ENCODE peak calls at places on chromosomes 16 and 17, in seven cellular contexts. Q, Y, L, W, B, E and Z are unnamed samples.

GRCh38 chr17:51169340-51169739 is 3.1 kb downstream of the NME2 start:
- DNase-seq in B (no peak), L (no peak), E (no peak), Q (no peak), W (no peak), Y (no peak), Z (no peak)

GRCh38 chr16:17277981-17278381 is 192.8 kb downstream of the XYLT1 start:
- DNase-seq in L (peak), Y (no peak), B (no peak), Q (no peak), W (no peak), E (peak), Z (no peak)

GRCh38 chr16:81623365-81624102 is 155.6 kb upstream of the PLCG2 start:
- DNase-seq in B (peak), Q (no peak), W (no peak), Y (peak), E (peak), L (no peak), Z (peak)

GRCh38 chr17:39627717-39628516 is 1.2 kb downstream of the PPP1R1B start:
- DNase-seq in L (peak), E (no peak), B (no peak), Y (no peak), Q (no peak), W (no peak), Z (no peak)

GRCh38 chr16:3668626-3669025 is 14.1 kb downstream of the DNASE1 start:
- DNase-seq in B (no peak), Q (no peak), W (no peak), E (no peak), Y (no peak), L (no peak), Z (no peak)

GRCh38 chr16:50151744-50152143 is 1.4 kb upstream of the TENT4B start:
- DNase-seq in Y (no peak), B (no peak), L (no peak), Q (no peak), E (peak), W (no peak), Z (no peak)

GRCh38 chr17:8820311-8821010 is 21.3 kb upstream of the MFSD6L start:
- DNase-seq in L (no peak), Y (no peak), Q (no peak), W (no peak), B (no peak), E (no peak), Z (no peak)

GRCh38 chr16:55912022-55912421 is 36.8 kb upstream of the CES5A start:
- DNase-seq in Q (no peak), B (no peak), Y (no peak), W (no peak), E (no peak), L (no peak), Z (no peak)

GRCh38 chr16:27067138-27067537 is 411 bp downstream of the C16orf82 start:
- DNase-seq in W (no peak), L (no peak), Y (no peak), Q (no peak), B (no peak), E (no peak), Z (no peak)

GRCh38 chr17:68441064-68441770 is 16.1 kb downstream of the WIPI1 start:
- DNase-seq in W (no peak), Q (no peak), L (no peak), Y (no peak), E (no peak), B (no peak), Z (peak)

GRCh38 chr16:9138731-9139501 is 47.5 kb downstream of the HAPSTR1 start:
- DNase-seq in L (peak), E (peak), Y (peak), W (no peak), B (peak), Q (peak), Z (peak)

GRCh38 chr16:68275611-68276191 is 11.4 kb downstream of the SLC7A6 start:
- DNase-seq in B (peak), Y (no peak), L (no peak), Q (no peak), E (peak), W (no peak), Z (peak)

GRCh38 chr16:5412721-5413120 is 315.1 kb upstream of the EEF2KMT start:
- DNase-seq in L (peak), E (no peak), Y (no peak), W (no peak), Q (no peak), B (no peak), Z (no peak)

GRCh38 chr17:62178579-62178978 is 113.5 kb upstream of the MED13 start:
- DNase-seq in W (no peak), E (no peak), L (no peak), Q (no peak), Y (no peak), B (peak), Z (no peak)

GRCh38 chr17:32253117-32253611 is 12.5 kb upstream of the RHBDL3 start:
- DNase-seq in Q (no peak), Y (peak), L (peak), W (peak), E (peak), B (peak), Z (peak)

GRCh38 chr17:40319651-40320550 is 10.9 kb downstream of the RARA start:
- DNase-seq in W (no peak), B (no peak), E (peak), Q (no peak), L (peak), Y (no peak), Z (peak)

GRCh38 chr17:75428775-75429469 is 23.4 kb upstream of the GRB2 start:
- DNase-seq in Y (no peak), W (no peak), L (peak), E (no peak), B (no peak), Q (no peak), Z (no peak)

GRCh38 chr17:1730345-1731193 is 6.1 kb downstream of the WDR81 start:
- DNase-seq in B (peak), Q (no peak), E (no peak), W (no peak), L (no peak), Y (no peak), Z (no peak)

GRCh38 chr17:5019475-5019956 is 15.7 kb downstream of the SLC52A1 start:
- DNase-seq in E (no peak), B (peak), W (no peak), Q (no peak), L (peak), Y (no peak), Z (no peak)

GRCh38 chr17:31060814-31061550 is 33.8 kb upstream of the NF1 start:
- DNase-seq in Y (no peak), W (no peak), Q (no peak), E (no peak), B (no peak), L (no peak), Z (no peak)

GRCh38 chr16:2081201-2081600 is 33.4 kb downstream of the TSC2 start:
- DNase-seq in E (no peak), W (no peak), L (no peak), Q (no peak), B (no peak), Y (no peak), Z (no peak)

GRCh38 chr17:37844158-37844976 is 79.8 kb upstream of the TBC1D3K start:
- DNase-seq in E (peak), Q (peak), Y (no peak), B (peak), W (no peak), L (no peak), Z (no peak)

GRCh38 chr16:89599451-89599858 is 14.0 kb upstream of the DPEP1 start:
- DNase-seq in Q (no peak), Y (no peak), W (no peak), E (peak), B (peak), L (peak), Z (no peak)

GRCh38 chr16:82023206-82023605 is 11.8 kb upstream of the HSD17B2 start:
- DNase-seq in B (no peak), E (no peak), L (no peak), Q (no peak), W (no peak), Y (no peak), Z (no peak)

GRCh38 chr17:62572488-62573469 is 54.7 kb upstream of the MRC2 start:
- DNase-seq in B (no peak), E (no peak), W (no peak), Q (no peak), L (no peak), Y (no peak), Z (no peak)

GRCh38 chr17:69945698-69946185 is 129.3 kb upstream of the KCNJ16 start:
- DNase-seq in L (no peak), Y (no peak), Q (no peak), B (no peak), W (no peak), E (no peak), Z (no peak)

GRCh38 chr17:63848834-63849689 is 6.6 kb upstream of the SMARCD2 start:
- DNase-seq in L (peak), Y (no peak), Q (peak), E (peak), B (no peak), W (peak), Z (peak)

GRCh38 chr16:69328854-69329316 is 1.5 kb downstream of the PDF start:
- DNase-seq in Q (no peak), B (peak), L (no peak), Y (no peak), E (peak), W (no peak), Z (no peak)

GRCh38 chr16:73093146-73094144 is 45.5 kb upstream of the ZFHX3 start:
- DNase-seq in W (no peak), Q (no peak), Y (peak), L (no peak), B (no peak), E (no peak), Z (no peak)

GRCh38 chr17:43155666-43156065 is 15.3 kb upstream of the NBR1 start:
- DNase-seq in W (no peak), E (no peak), Q (no peak), L (no peak), Y (no peak), B (no peak), Z (no peak)

GRCh38 chr17:56978441-56979090 is 635 bp downstream of the SCPEP1 start:
- DNase-seq in Q (no peak), Y (no peak), W (no peak), E (no peak), L (no peak), B (peak), Z (no peak)

GRCh38 chr17:2867441-2868424 is 71.5 kb downstream of the RAP1GAP2 start:
- DNase-seq in B (peak), E (no peak), Q (no peak), L (no peak), Y (no peak), W (no peak), Z (no peak)

GRCh38 chr16:6113749-6114148 is 1016.2 kb upstream of the EEF2KMT start:
- DNase-seq in B (no peak), W (no peak), E (no peak), Q (no peak), Y (no peak), L (no peak), Z (no peak)

GRCh38 chr16:12348733-12349704 is 372.5 kb downstream of the SNX29 start:
- DNase-seq in Y (no peak), B (no peak), Q (no peak), E (no peak), W (no peak), L (no peak), Z (no peak)

GRCh38 chr16:11163761-11164261 is 92.2 kb downstream of the SOCS1 start:
- DNase-seq in L (peak), E (no peak), W (no peak), Q (no peak), B (no peak), Y (no peak), Z (no peak)

GRCh38 chr16:59878999-59879398 is 1144.9 kb upstream of the GOT2 start:
- DNase-seq in Y (no peak), B (peak), W (no peak), Q (no peak), L (no peak), E (no peak), Z (no peak)